ENCODE peak calls at places on chromosomes 12 and 14, in four cellular contexts. One of them, this sample, is unnamed.

GRCh38 chr12:3150820-3151590 is 73.8 kb downstream of the TSPAN9 start:
- DNase-seq in WTC11: peak; percentile 44
- DNase-seq in K562: no peak
- DNase-seq in HepG2: no peak
- DNase-seq in this sample: no peak

GRCh38 chr12:114770323-114770722 is 86.3 kb upstream of the TBX3 start:
- DNase-seq in WTC11: no peak
- DNase-seq in K562: no peak
- DNase-seq in HepG2: peak; percentile 71
- DNase-seq in this sample: peak; percentile 36

GRCh38 chr12:21763531-21763930 is 11.0 kb downstream of the KCNJ8 start:
- DNase-seq in WTC11: no peak
- DNase-seq in K562: no peak
- DNase-seq in HepG2: no peak
- DNase-seq in this sample: no peak

GRCh38 chr12:40820794-40821484 is 128.7 kb downstream of the CNTN1 start:
- DNase-seq in WTC11: no peak
- DNase-seq in K562: no peak
- DNase-seq in HepG2: no peak
- DNase-seq in this sample: no peak

GRCh38 chr14:75578786-75579781 is 664 bp downstream of the FLVCR2 start:
- DNase-seq in WTC11: peak; percentile 19
- DNase-seq in K562: no peak
- DNase-seq in HepG2: peak; percentile 31
- DNase-seq in this sample: peak; percentile 35

GRCh38 chr14:63100597-63100996 is 55.3 kb upstream of the KCNH5 start:
- DNase-seq in WTC11: no peak
- DNase-seq in K562: no peak
- DNase-seq in HepG2: no peak
- DNase-seq in this sample: no peak

GRCh38 chr12:125162489-125163028 is 97.3 kb downstream of the AACS start:
- DNase-seq in WTC11: no peak
- DNase-seq in K562: no peak
- DNase-seq in HepG2: no peak
- DNase-seq in this sample: no peak

GRCh38 chr12:83818888-83819287 is 1093.7 kb downstream of the SLC6A15 start:
- DNase-seq in WTC11: no peak
- DNase-seq in K562: no peak
- DNase-seq in HepG2: no peak
- DNase-seq in this sample: peak; percentile 68

GRCh38 chr14:64879635-64880381 is at the start of gene SPTB:
- DNase-seq in WTC11: peak; percentile 59
- DNase-seq in K562: peak; percentile 89
- DNase-seq in HepG2: no peak
- DNase-seq in this sample: no peak

GRCh38 chr14:77139540-77140342 is 1.9 kb downstream of the ZDHHC22 start:
- DNase-seq in WTC11: peak; percentile 90
- DNase-seq in K562: peak; percentile 69
- DNase-seq in HepG2: peak; percentile 29
- DNase-seq in this sample: peak; percentile 59
- TF ChIP-seq NR3C1 in WTC11: no peak
- TF ChIP-seq NR3C1 in K562: no peak
- TF ChIP-seq NR3C1 in HepG2: no peak
- TF ChIP-seq NR3C1 in this sample: no peak

GRCh38 chr14:93160353-93160801 is 24.3 kb downstream of the MOAP1 start:
- DNase-seq in WTC11: peak; percentile 29
- DNase-seq in K562: peak; percentile 49
- DNase-seq in HepG2: no peak
- DNase-seq in this sample: peak; percentile 62
- TF ChIP-seq NR3C1 in WTC11: no peak
- TF ChIP-seq NR3C1 in K562: no peak
- TF ChIP-seq NR3C1 in HepG2: no peak
- TF ChIP-seq NR3C1 in this sample: no peak

GRCh38 chr14:21025374-21026151 is 702 bp upstream of the NDRG2 start:
- DNase-seq in WTC11: peak; percentile 81
- DNase-seq in K562: peak; percentile 66
- DNase-seq in HepG2: no peak
- DNase-seq in this sample: no peak
- TF ChIP-seq NR3C1 in WTC11: no peak
- TF ChIP-seq NR3C1 in K562: no peak
- TF ChIP-seq NR3C1 in HepG2: no peak
- TF ChIP-seq NR3C1 in this sample: no peak

GRCh38 chr12:93776581-93777018 is 99.4 kb downstream of the CRADD start:
- DNase-seq in WTC11: no peak
- DNase-seq in K562: no peak
- DNase-seq in HepG2: no peak
- DNase-seq in this sample: no peak

GRCh38 chr12:93777249-93777648 is 100.1 kb downstream of the CRADD start:
- DNase-seq in WTC11: no peak
- DNase-seq in K562: no peak
- DNase-seq in HepG2: no peak
- DNase-seq in this sample: no peak

GRCh38 chr12:93772003-93772402 is 94.8 kb downstream of the CRADD start:
- DNase-seq in WTC11: no peak
- DNase-seq in K562: no peak
- DNase-seq in HepG2: no peak
- DNase-seq in this sample: no peak

GRCh38 chr12:93778306-93778705 is 101.1 kb downstream of the CRADD start:
- DNase-seq in WTC11: no peak
- DNase-seq in K562: no peak
- DNase-seq in HepG2: no peak
- DNase-seq in this sample: no peak

DNA sequence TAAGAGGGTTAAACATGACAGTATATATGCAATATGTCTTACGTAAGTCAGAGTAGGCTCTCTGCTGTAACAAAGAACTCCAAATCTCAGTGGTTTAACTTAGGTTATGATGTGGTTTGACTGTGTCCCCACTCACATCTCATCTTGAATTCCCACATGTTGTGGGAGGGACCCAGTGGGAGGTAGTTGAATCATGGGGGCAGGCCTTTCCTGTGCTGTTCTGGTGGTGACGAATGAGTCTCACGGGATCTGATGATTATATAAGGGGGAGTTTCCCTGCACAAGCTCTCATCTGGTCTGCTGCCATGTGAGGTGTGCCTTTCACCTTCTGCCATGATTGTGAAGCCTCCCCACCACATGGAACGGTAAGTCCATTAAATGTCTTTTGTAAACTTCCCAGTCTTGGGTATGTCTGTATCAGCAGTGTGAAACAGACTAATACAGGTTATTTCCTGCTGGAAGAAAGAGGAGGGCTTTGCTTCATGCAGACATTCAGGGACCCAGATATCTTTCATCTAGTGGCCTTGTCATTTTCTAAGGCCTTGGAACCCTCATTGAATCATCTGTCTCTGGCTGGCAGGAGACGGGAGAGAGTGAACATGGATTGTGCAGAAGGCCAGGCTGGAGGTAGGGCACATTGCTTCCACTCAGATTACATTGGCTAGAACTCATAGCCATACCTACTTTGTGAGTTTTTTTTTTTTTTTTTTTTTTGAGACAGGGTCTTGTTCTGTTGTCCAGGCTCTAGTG is 96.1 kb downstream of the CRADD start:
- DNase-seq in WTC11: no peak
- DNase-seq in K562: no peak
- DNase-seq in HepG2: no peak
- DNase-seq in this sample: no peak
- TF ChIP-seq NR3C1 in WTC11: no peak
- TF ChIP-seq NR3C1 in K562: no peak
- TF ChIP-seq NR3C1 in HepG2: no peak
- TF ChIP-seq NR3C1 in this sample: no peak

DNA sequence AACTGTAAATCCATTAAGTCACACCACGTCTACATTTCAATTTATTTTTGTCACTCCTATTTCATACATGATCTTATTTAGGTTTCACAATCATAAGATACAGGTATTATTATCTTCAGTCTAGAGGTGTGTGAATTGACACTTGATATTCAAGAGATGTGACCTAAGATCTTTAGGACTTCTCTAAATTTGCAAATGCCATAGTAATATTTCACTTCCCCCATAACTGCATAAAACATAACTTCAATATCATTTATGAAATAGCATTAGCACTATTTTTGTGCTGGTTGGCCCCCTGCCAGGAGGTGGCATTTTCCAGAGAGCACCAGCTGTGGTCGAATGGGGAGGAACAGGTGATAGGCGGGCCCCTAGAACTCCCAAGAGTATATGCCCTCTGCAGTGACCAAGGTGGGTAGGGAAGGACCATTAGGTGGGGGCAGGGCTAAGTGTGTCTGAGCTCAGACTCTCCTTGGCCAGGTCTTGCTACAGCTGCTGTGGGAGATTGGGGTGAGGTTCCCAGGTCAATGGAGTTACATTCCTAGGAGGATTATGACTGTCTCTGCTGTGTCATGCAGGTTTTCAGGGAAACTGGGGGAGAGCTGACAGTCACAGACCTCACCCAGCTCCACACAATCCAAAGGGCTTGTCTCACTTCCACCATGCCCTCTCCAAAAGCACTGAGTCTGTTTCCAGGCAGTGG is 49.2 kb upstream of the ERGIC2 start:
- DNase-seq in WTC11: no peak
- DNase-seq in K562: no peak
- DNase-seq in HepG2: no peak
- DNase-seq in this sample: no peak
- TF ChIP-seq NR3C1 in WTC11: no peak
- TF ChIP-seq NR3C1 in K562: no peak
- TF ChIP-seq NR3C1 in HepG2: no peak
- TF ChIP-seq NR3C1 in this sample: no peak

GRCh38 chr12:27140478-27140969 is 58.1 kb upstream of the C12orf71 start:
- DNase-seq in WTC11: no peak
- DNase-seq in K562: no peak
- DNase-seq in HepG2: no peak
- DNase-seq in this sample: no peak
- TF ChIP-seq NR3C1 in WTC11: no peak
- TF ChIP-seq NR3C1 in K562: no peak
- TF ChIP-seq NR3C1 in HepG2: no peak
- TF ChIP-seq NR3C1 in this sample: no peak

DNA sequence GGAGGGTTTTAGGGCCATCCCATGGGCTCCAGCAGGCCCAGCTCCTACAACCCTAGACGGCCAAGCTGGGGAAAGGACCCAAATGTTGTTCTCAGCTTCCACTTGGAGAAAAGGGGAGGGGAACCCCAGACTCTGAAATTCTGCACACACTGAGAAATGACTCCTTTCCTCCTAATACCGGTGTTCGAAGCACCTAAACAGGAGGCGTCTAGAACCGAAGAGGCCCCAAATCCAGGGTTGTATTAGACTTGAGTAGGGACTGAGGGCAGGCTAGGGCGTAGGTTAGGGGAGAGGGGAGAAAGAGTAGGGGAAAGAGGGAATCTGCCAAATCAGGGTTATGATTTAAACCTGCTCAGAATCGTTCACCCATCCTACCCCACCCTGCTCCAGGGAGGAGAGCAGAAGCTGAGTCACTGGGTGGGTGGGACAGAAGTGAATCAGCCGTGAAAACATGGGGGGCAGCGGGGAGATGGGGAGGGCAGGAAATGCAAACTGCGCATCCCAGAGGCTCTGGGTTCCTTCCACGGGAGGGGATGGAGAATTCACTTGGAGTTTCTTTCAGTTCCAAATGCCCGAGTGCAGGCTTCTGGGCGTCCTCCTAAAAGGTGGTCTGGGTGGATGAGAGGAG is 1.0 kb downstream of the IGFBP6 start:
- DNase-seq in WTC11: no peak
- DNase-seq in K562: no peak
- DNase-seq in HepG2: no peak
- DNase-seq in this sample: peak; percentile 69
- TF ChIP-seq NR3C1 in WTC11: no peak
- TF ChIP-seq NR3C1 in K562: no peak
- TF ChIP-seq NR3C1 in HepG2: no peak
- TF ChIP-seq NR3C1 in this sample: no peak

GRCh38 chr12:100238801-100239200 is 28.1 kb downstream of the DEPDC4 start:
- DNase-seq in WTC11: no peak
- DNase-seq in K562: no peak
- DNase-seq in HepG2: no peak
- DNase-seq in this sample: no peak
- TF ChIP-seq NR3C1 in WTC11: no peak
- TF ChIP-seq NR3C1 in K562: no peak
- TF ChIP-seq NR3C1 in HepG2: no peak
- TF ChIP-seq NR3C1 in this sample: no peak

GRCh38 chr14:68975667-68976066 is 3.4 kb downstream of the ACTN1 start:
- DNase-seq in WTC11: no peak
- DNase-seq in K562: no peak
- DNase-seq in HepG2: no peak
- DNase-seq in this sample: no peak
- TF ChIP-seq NR3C1 in WTC11: no peak
- TF ChIP-seq NR3C1 in K562: no peak
- TF ChIP-seq NR3C1 in HepG2: no peak
- TF ChIP-seq NR3C1 in this sample: no peak